ENCODE peak calls at places on chromosomes 2 and 18, in nine cellular contexts. One of them, this sample, is unnamed. For H3K36me3 and H3K4me1, the result is how much of the 10 kb centered on the place peaks cover.

GRCh38 chr2:9999693-10000092 is 43.7 kb upstream of the KLF11 start:
- DNase-seq in colonic mucosa: no peak
- DNase-seq in cardiac muscle cell: no peak
- DNase-seq in stomach: no peak
- DNase-seq in HepG2: no peak
- DNase-seq in CD4-positive, CD25-positive, alpha-beta regulatory T cell: no peak
- DNase-seq in sigmoid colon: no peak
- DNase-seq in breast epithelium: no peak
- DNase-seq in ovary: no peak
- DNase-seq in this sample: no peak

GRCh38 chr2:10224734-10225133 is 78.0 kb upstream of the HPCAL1 start:
- DNase-seq in HepG2: no peak
- DNase-seq in breast epithelium: peak
- DNase-seq in cardiac muscle cell: no peak
- DNase-seq in sigmoid colon: no peak
- DNase-seq in ovary: peak
- DNase-seq in stomach: no peak
- DNase-seq in CD4-positive, CD25-positive, alpha-beta regulatory T cell: no peak
- DNase-seq in colonic mucosa: no peak
- DNase-seq in this sample: peak

GRCh38 chr2:60839126-60839813 is 42.1 kb upstream of the REL start:
- DNase-seq in stomach: no peak
- DNase-seq in HepG2: no peak
- DNase-seq in sigmoid colon: no peak
- DNase-seq in breast epithelium: no peak
- DNase-seq in cardiac muscle cell: no peak
- DNase-seq in colonic mucosa: no peak
- DNase-seq in CD4-positive, CD25-positive, alpha-beta regulatory T cell: no peak
- DNase-seq in ovary: no peak
- DNase-seq in this sample: peak

GRCh38 chr2:107001081-107001480 is 115.1 kb upstream of the ST6GAL2 start:
- DNase-seq in HepG2: no peak
- DNase-seq in colonic mucosa: no peak
- DNase-seq in sigmoid colon: no peak
- DNase-seq in ovary: no peak
- DNase-seq in stomach: no peak
- DNase-seq in cardiac muscle cell: peak
- DNase-seq in CD4-positive, CD25-positive, alpha-beta regulatory T cell: no peak
- DNase-seq in breast epithelium: no peak
- DNase-seq in this sample: no peak

GRCh38 chr18:76985156-76985950 is 147.2 kb downstream of the MBP start:
- DNase-seq in cardiac muscle cell: no peak
- DNase-seq in CD4-positive, CD25-positive, alpha-beta regulatory T cell: no peak
- DNase-seq in sigmoid colon: no peak
- DNase-seq in stomach: no peak
- DNase-seq in colonic mucosa: peak
- DNase-seq in HepG2: no peak
- DNase-seq in breast epithelium: no peak
- DNase-seq in ovary: no peak
- DNase-seq in this sample: peak

GRCh38 chr2:70986499-70987189 is 8.0 kb downstream of the TEX261 start:
- DNase-seq in CD4-positive, CD25-positive, alpha-beta regulatory T cell: no peak
- DNase-seq in sigmoid colon: peak
- DNase-seq in cardiac muscle cell: no peak
- DNase-seq in HepG2: no peak
- DNase-seq in ovary: no peak
- DNase-seq in breast epithelium: peak
- DNase-seq in stomach: no peak
- DNase-seq in colonic mucosa: no peak
- DNase-seq in this sample: peak

GRCh38 chr18:31274915-31275314 is 43.0 kb upstream of the DSG1 start:
- DNase-seq in colonic mucosa: peak
- DNase-seq in ovary: peak
- DNase-seq in breast epithelium: no peak
- DNase-seq in sigmoid colon: no peak
- DNase-seq in CD4-positive, CD25-positive, alpha-beta regulatory T cell: no peak
- DNase-seq in HepG2: peak
- DNase-seq in cardiac muscle cell: peak
- DNase-seq in stomach: peak
- DNase-seq in this sample: no peak

GRCh38 chr2:101160454-101160853 is 9.3 kb upstream of the TBC1D8 start:
- DNase-seq in stomach: peak
- DNase-seq in ovary: no peak
- DNase-seq in HepG2: no peak
- DNase-seq in breast epithelium: no peak
- DNase-seq in sigmoid colon: no peak
- DNase-seq in cardiac muscle cell: peak
- DNase-seq in colonic mucosa: no peak
- DNase-seq in CD4-positive, CD25-positive, alpha-beta regulatory T cell: no peak
- DNase-seq in this sample: no peak

GRCh38 chr2:30708491-30709290 is 98.6 kb downstream of the CAPN13 start:
- DNase-seq in colonic mucosa: peak
- DNase-seq in ovary: no peak
- DNase-seq in stomach: no peak
- DNase-seq in sigmoid colon: no peak
- DNase-seq in breast epithelium: no peak
- DNase-seq in HepG2: no peak
- DNase-seq in CD4-positive, CD25-positive, alpha-beta regulatory T cell: no peak
- DNase-seq in cardiac muscle cell: peak
- DNase-seq in this sample: no peak

GRCh38 chr2:176129013-176129796 is at the start of gene HOXD8:
- DNase-seq in cardiac muscle cell: peak
- DNase-seq in stomach: no peak
- DNase-seq in CD4-positive, CD25-positive, alpha-beta regulatory T cell: no peak
- DNase-seq in HepG2: no peak
- DNase-seq in breast epithelium: no peak
- DNase-seq in colonic mucosa: peak
- DNase-seq in ovary: peak
- DNase-seq in sigmoid colon: peak
- DNase-seq in this sample: peak

GRCh38 chr2:45173513-45173912 is 164.3 kb upstream of the SIX2 start:
- DNase-seq in stomach: no peak
- DNase-seq in ovary: no peak
- DNase-seq in breast epithelium: no peak
- DNase-seq in colonic mucosa: no peak
- DNase-seq in cardiac muscle cell: peak
- DNase-seq in CD4-positive, CD25-positive, alpha-beta regulatory T cell: no peak
- DNase-seq in HepG2: no peak
- DNase-seq in sigmoid colon: no peak
- DNase-seq in this sample: no peak

GRCh38 chr2:73611193-73611592 is 31.0 kb downstream of the NAT8 start:
- DNase-seq in breast epithelium: no peak
- DNase-seq in HepG2: no peak
- DNase-seq in CD4-positive, CD25-positive, alpha-beta regulatory T cell: no peak
- DNase-seq in colonic mucosa: no peak
- DNase-seq in ovary: no peak
- DNase-seq in sigmoid colon: no peak
- DNase-seq in cardiac muscle cell: no peak
- DNase-seq in stomach: no peak
- DNase-seq in this sample: no peak

GRCh38 chr18:71849407-71849806 is 694.7 kb downstream of the CBLN2 start:
- DNase-seq in colonic mucosa: no peak
- DNase-seq in cardiac muscle cell: no peak
- DNase-seq in stomach: no peak
- DNase-seq in sigmoid colon: no peak
- DNase-seq in CD4-positive, CD25-positive, alpha-beta regulatory T cell: no peak
- DNase-seq in breast epithelium: no peak
- DNase-seq in HepG2: no peak
- DNase-seq in ovary: no peak
- DNase-seq in this sample: peak

GRCh38 chr2:100673691-100674485 is 111.1 kb downstream of the PDCL3 start:
- DNase-seq in HepG2: no peak
- DNase-seq in colonic mucosa: no peak
- DNase-seq in CD4-positive, CD25-positive, alpha-beta regulatory T cell: no peak
- DNase-seq in breast epithelium: no peak
- DNase-seq in cardiac muscle cell: no peak
- DNase-seq in ovary: no peak
- DNase-seq in sigmoid colon: no peak
- DNase-seq in stomach: no peak
- DNase-seq in this sample: no peak

GRCh38 chr18:78510636-78511035 is 469.0 kb upstream of the SALL3 start:
- DNase-seq in breast epithelium: no peak
- DNase-seq in cardiac muscle cell: no peak
- DNase-seq in colonic mucosa: no peak
- DNase-seq in ovary: no peak
- DNase-seq in sigmoid colon: no peak
- DNase-seq in CD4-positive, CD25-positive, alpha-beta regulatory T cell: no peak
- DNase-seq in HepG2: no peak
- DNase-seq in stomach: no peak
- DNase-seq in this sample: no peak

GRCh38 chr2:239227661-239228371 is 173.0 kb downstream of the HDAC4 start:
- DNase-seq in colonic mucosa: no peak
- DNase-seq in CD4-positive, CD25-positive, alpha-beta regulatory T cell: no peak
- DNase-seq in sigmoid colon: peak
- DNase-seq in stomach: peak
- DNase-seq in ovary: no peak
- DNase-seq in HepG2: no peak
- DNase-seq in breast epithelium: no peak
- DNase-seq in cardiac muscle cell: peak
- DNase-seq in this sample: no peak

GRCh38 chr18:65017372-65017760 is 733.4 kb upstream of the CDH7 start:
- DNase-seq in ovary: no peak
- DNase-seq in sigmoid colon: no peak
- DNase-seq in cardiac muscle cell: no peak
- DNase-seq in HepG2: no peak
- DNase-seq in CD4-positive, CD25-positive, alpha-beta regulatory T cell: no peak
- DNase-seq in colonic mucosa: no peak
- DNase-seq in stomach: no peak
- DNase-seq in breast epithelium: no peak
- DNase-seq in this sample: no peak

GRCh38 chr18:7084080-7084765 is 33.4 kb downstream of the LAMA1 start:
- DNase-seq in sigmoid colon: no peak
- DNase-seq in stomach: no peak
- DNase-seq in cardiac muscle cell: peak
- DNase-seq in breast epithelium: no peak
- DNase-seq in colonic mucosa: no peak
- DNase-seq in ovary: no peak
- DNase-seq in CD4-positive, CD25-positive, alpha-beta regulatory T cell: no peak
- DNase-seq in HepG2: no peak
- DNase-seq in this sample: no peak

GRCh38 chr2:206323486-206323885 is 49.0 kb downstream of the ZDBF2 start:
- DNase-seq in breast epithelium: no peak
- DNase-seq in sigmoid colon: no peak
- DNase-seq in HepG2: no peak
- DNase-seq in CD4-positive, CD25-positive, alpha-beta regulatory T cell: no peak
- DNase-seq in stomach: no peak
- DNase-seq in ovary: no peak
- DNase-seq in colonic mucosa: no peak
- DNase-seq in cardiac muscle cell: no peak
- DNase-seq in this sample: peak

GRCh38 chr2:156892449-156893335 is 364.8 kb upstream of the GALNT5 start:
- DNase-seq in breast epithelium: no peak
- DNase-seq in ovary: no peak
- DNase-seq in cardiac muscle cell: peak
- DNase-seq in stomach: no peak
- DNase-seq in sigmoid colon: no peak
- DNase-seq in colonic mucosa: no peak
- DNase-seq in CD4-positive, CD25-positive, alpha-beta regulatory T cell: no peak
- DNase-seq in HepG2: peak
- DNase-seq in this sample: no peak

DNA sequence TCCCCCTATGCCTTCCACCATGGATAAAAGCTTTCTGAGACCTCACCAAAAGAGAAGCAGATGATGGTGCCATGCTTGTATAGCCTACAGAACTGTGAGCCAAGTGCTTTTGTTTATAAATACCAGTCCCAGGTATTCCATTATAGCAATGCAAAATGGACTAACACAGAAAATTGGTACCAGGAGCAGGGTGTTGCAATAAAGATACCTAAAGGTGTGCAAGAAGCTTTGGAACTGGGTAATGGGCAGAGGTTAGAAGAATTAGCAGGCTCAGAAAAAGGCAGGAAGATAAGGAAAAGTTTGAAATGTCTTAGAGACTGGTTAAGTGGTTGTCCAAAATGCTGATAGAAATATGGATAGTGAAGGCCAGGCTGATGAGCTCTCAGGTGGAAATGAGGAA is 16.3 kb upstream of the SCYGR2 start:
- DNase-seq in HepG2: no peak
- DNase-seq in CD4-positive, CD25-positive, alpha-beta regulatory T cell: no peak
- DNase-seq in colonic mucosa: no peak
- DNase-seq in cardiac muscle cell: no peak
- DNase-seq in breast epithelium: no peak
- DNase-seq in ovary: no peak
- DNase-seq in stomach: no peak
- DNase-seq in sigmoid colon: no peak
- DNase-seq in this sample: no peak
- H3K36me3 ChIP-seq in HepG2: under half
- H3K36me3 ChIP-seq in CD4-positive, CD25-positive, alpha-beta regulatory T cell: under half
- H3K36me3 ChIP-seq in colonic mucosa: under half
- H3K36me3 ChIP-seq in cardiac muscle cell: under half
- H3K36me3 ChIP-seq in breast epithelium: under half
- H3K36me3 ChIP-seq in ovary: under half
- H3K36me3 ChIP-seq in stomach: under half
- H3K36me3 ChIP-seq in sigmoid colon: under half
- H3K36me3 ChIP-seq in this sample: under half

GRCh38 chr2:119252186-119253113 is 28.8 kb downstream of the STEAP3 start:
- DNase-seq in stomach: no peak
- DNase-seq in HepG2: no peak
- DNase-seq in colonic mucosa: no peak
- DNase-seq in cardiac muscle cell: peak
- DNase-seq in sigmoid colon: no peak
- DNase-seq in CD4-positive, CD25-positive, alpha-beta regulatory T cell: no peak
- DNase-seq in ovary: no peak
- DNase-seq in breast epithelium: no peak
- DNase-seq in this sample: peak
- H3K4me1 ChIP-seq in stomach: under half
- H3K4me1 ChIP-seq in HepG2: under half
- H3K4me1 ChIP-seq in colonic mucosa: under half
- H3K4me1 ChIP-seq in cardiac muscle cell: under half
- H3K4me1 ChIP-seq in sigmoid colon: under half
- H3K4me1 ChIP-seq in CD4-positive, CD25-positive, alpha-beta regulatory T cell: under half
- H3K4me1 ChIP-seq in ovary: under half
- H3K4me1 ChIP-seq in breast epithelium: under half
- H3K4me1 ChIP-seq in this sample: under half

DNA sequence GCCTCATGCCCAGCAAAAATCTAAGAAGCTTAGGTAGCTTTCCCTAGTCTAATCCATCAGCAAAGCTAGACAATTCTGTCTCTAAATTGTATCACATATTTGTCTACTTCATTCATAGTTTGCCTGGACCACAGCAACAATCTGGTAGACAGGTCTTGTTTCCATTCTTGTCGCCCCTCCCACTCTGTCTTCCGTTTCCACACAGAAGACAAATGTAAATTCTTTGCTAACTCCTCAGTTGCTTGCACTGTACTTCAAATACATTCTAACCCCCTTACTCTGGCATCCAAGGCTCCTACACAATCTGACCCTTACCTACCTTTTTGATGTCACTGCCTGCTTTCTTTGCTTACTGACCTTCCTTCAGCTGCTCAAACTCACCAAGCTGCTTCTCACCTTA is 40.1 kb downstream of the THUMPD2 start:
- DNase-seq in cardiac muscle cell: no peak
- DNase-seq in colonic mucosa: no peak
- DNase-seq in ovary: no peak
- DNase-seq in breast epithelium: no peak
- DNase-seq in CD4-positive, CD25-positive, alpha-beta regulatory T cell: no peak
- DNase-seq in HepG2: no peak
- DNase-seq in sigmoid colon: no peak
- DNase-seq in stomach: no peak
- DNase-seq in this sample: no peak
- H3K36me3 ChIP-seq in cardiac muscle cell: under half
- H3K36me3 ChIP-seq in colonic mucosa: under half
- H3K36me3 ChIP-seq in ovary: under half
- H3K36me3 ChIP-seq in breast epithelium: under half
- H3K36me3 ChIP-seq in CD4-positive, CD25-positive, alpha-beta regulatory T cell: half or more
- H3K36me3 ChIP-seq in HepG2: half or more
- H3K36me3 ChIP-seq in sigmoid colon: half or more
- H3K36me3 ChIP-seq in stomach: half or more
- H3K36me3 ChIP-seq in this sample: half or more

GRCh38 chr2:181789827-181790448 is 101.6 kb upstream of the ITPRID2 start:
- DNase-seq in sigmoid colon: no peak
- DNase-seq in cardiac muscle cell: no peak
- DNase-seq in colonic mucosa: no peak
- DNase-seq in stomach: no peak
- DNase-seq in breast epithelium: no peak
- DNase-seq in ovary: no peak
- DNase-seq in HepG2: no peak
- DNase-seq in CD4-positive, CD25-positive, alpha-beta regulatory T cell: no peak
- DNase-seq in this sample: no peak
- H3K4me1 ChIP-seq in sigmoid colon: under half
- H3K4me1 ChIP-seq in cardiac muscle cell: under half
- H3K4me1 ChIP-seq in colonic mucosa: under half
- H3K4me1 ChIP-seq in stomach: under half
- H3K4me1 ChIP-seq in breast epithelium: under half
- H3K4me1 ChIP-seq in ovary: under half
- H3K4me1 ChIP-seq in HepG2: half or more
- H3K4me1 ChIP-seq in CD4-positive, CD25-positive, alpha-beta regulatory T cell: under half
- H3K4me1 ChIP-seq in this sample: under half